ENCODE peak calls at places on chromosome 21, in eight cellular contexts. One of them, this sample, is unnamed.

GRCh38 chr21:20396798-20397197 is 601.4 kb upstream of the NCAM2 start:
- DNase-seq in K562: no peak
- DNase-seq in breast epithelium: no peak
- DNase-seq in GM12864: no peak
- DNase-seq in IMR-90: no peak
- DNase-seq in B cell: no peak
- DNase-seq in bronchial epithelial cell: no peak
- DNase-seq in astrocyte of the cerebellum: no peak
- DNase-seq in this sample: no peak

GRCh38 chr21:39834543-39834942 is 32.7 kb upstream of the PCP4 start:
- DNase-seq in K562: no peak
- DNase-seq in breast epithelium: no peak
- DNase-seq in GM12864: no peak
- DNase-seq in IMR-90: no peak
- DNase-seq in B cell: no peak
- DNase-seq in bronchial epithelial cell: no peak
- DNase-seq in astrocyte of the cerebellum: no peak
- DNase-seq in this sample: no peak

GRCh38 chr21:17391811-17392340 is 121.0 kb upstream of the CXADR start:
- DNase-seq in K562: no peak
- DNase-seq in breast epithelium: no peak
- DNase-seq in GM12864: no peak
- DNase-seq in IMR-90: no peak
- DNase-seq in B cell: no peak
- DNase-seq in bronchial epithelial cell: peak; percentile 60
- DNase-seq in astrocyte of the cerebellum: no peak
- DNase-seq in this sample: no peak

GRCh38 chr21:29558331-29558730 is 259.6 kb downstream of the BACH1 start:
- DNase-seq in K562: no peak
- DNase-seq in breast epithelium: no peak
- DNase-seq in GM12864: no peak
- DNase-seq in IMR-90: no peak
- DNase-seq in B cell: no peak
- DNase-seq in bronchial epithelial cell: no peak
- DNase-seq in astrocyte of the cerebellum: no peak
- DNase-seq in this sample: no peak

GRCh38 chr21:32878654-32879053 is 107.1 kb upstream of the PAXBP1 start:
- DNase-seq in K562: no peak
- DNase-seq in breast epithelium: no peak
- DNase-seq in GM12864: no peak
- DNase-seq in IMR-90: no peak
- DNase-seq in B cell: no peak
- DNase-seq in bronchial epithelial cell: no peak
- DNase-seq in astrocyte of the cerebellum: no peak
- DNase-seq in this sample: no peak

GRCh38 chr21:39681845-39682244 is 63.1 kb upstream of the IGSF5 start:
- DNase-seq in K562: no peak
- DNase-seq in breast epithelium: no peak
- DNase-seq in GM12864: no peak
- DNase-seq in IMR-90: peak; percentile 13
- DNase-seq in B cell: no peak
- DNase-seq in bronchial epithelial cell: peak; percentile 86
- DNase-seq in astrocyte of the cerebellum: no peak
- DNase-seq in this sample: no peak

GRCh38 chr21:29091032-29091431 is 17.6 kb upstream of the CCT8 start:
- DNase-seq in K562: no peak
- DNase-seq in breast epithelium: no peak
- DNase-seq in GM12864: no peak
- DNase-seq in IMR-90: peak; percentile 84
- DNase-seq in B cell: no peak
- DNase-seq in bronchial epithelial cell: peak; percentile 87
- DNase-seq in astrocyte of the cerebellum: no peak
- DNase-seq in this sample: no peak

GRCh38 chr21:22278366-22278765 is 1280.2 kb downstream of the NCAM2 start:
- DNase-seq in K562: no peak
- DNase-seq in breast epithelium: no peak
- DNase-seq in GM12864: no peak
- DNase-seq in IMR-90: no peak
- DNase-seq in B cell: no peak
- DNase-seq in bronchial epithelial cell: no peak
- DNase-seq in astrocyte of the cerebellum: no peak
- DNase-seq in this sample: no peak

GRCh38 chr21:29299046-29299905 is 554 bp downstream of the BACH1 start:
- DNase-seq in K562: peak; percentile 81
- DNase-seq in breast epithelium: peak; percentile 54
- DNase-seq in GM12864: no peak
- DNase-seq in IMR-90: peak; percentile 65
- DNase-seq in B cell: peak; percentile 81
- DNase-seq in bronchial epithelial cell: no peak
- DNase-seq in astrocyte of the cerebellum: no peak
- DNase-seq in this sample: peak; percentile 82

GRCh38 chr21:19256934-19257660 is 853.5 kb upstream of the TMPRSS15 start:
- DNase-seq in K562: no peak
- DNase-seq in breast epithelium: no peak
- DNase-seq in GM12864: no peak
- DNase-seq in IMR-90: no peak
- DNase-seq in B cell: no peak
- DNase-seq in bronchial epithelial cell: no peak
- DNase-seq in astrocyte of the cerebellum: no peak
- DNase-seq in this sample: no peak

DNA sequence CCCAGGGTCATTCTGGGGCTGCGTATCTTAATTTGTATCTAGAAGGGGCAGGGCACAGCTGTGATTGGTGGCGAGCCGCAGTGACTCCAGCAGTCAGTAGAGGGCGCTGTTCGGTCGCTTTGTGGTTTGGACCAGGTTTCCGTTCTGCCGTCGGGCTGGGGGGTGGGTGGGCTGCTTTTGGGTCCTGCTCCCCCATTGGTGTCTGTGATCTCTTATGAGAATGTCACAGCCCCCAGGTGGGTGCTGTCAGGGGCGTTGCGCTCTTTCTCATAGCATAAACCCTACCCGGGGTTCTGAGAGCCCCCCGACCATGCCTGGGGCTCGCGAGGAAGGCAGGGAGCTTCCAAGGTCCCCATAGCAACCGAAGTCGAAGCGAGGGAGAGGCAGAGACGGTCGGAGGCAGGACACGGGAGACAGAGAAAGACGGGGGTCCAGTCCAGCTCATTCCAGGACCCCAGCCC is 5.4 kb downstream of the TFF3 start:
- DNase-seq in K562: peak; percentile 79
- DNase-seq in breast epithelium: no peak
- DNase-seq in GM12864: no peak
- DNase-seq in IMR-90: peak; percentile 5
- DNase-seq in B cell: peak; percentile 75
- DNase-seq in bronchial epithelial cell: peak; percentile 17
- DNase-seq in astrocyte of the cerebellum: no peak
- DNase-seq in this sample: peak; percentile 86
- TF ChIP-seq CTCF in K562: peak; percentile 84
- TF ChIP-seq CTCF in breast epithelium: peak; percentile 39
- TF ChIP-seq CTCF in GM12864: peak; percentile 88
- TF ChIP-seq CTCF in IMR-90: peak; percentile 52
- TF ChIP-seq CTCF in B cell: peak; percentile 89
- TF ChIP-seq CTCF in bronchial epithelial cell: peak; percentile 89
- TF ChIP-seq CTCF in astrocyte of the cerebellum: peak; percentile 58
- TF ChIP-seq CTCF in this sample: peak; percentile 90

GRCh38 chr21:40850071-40850470 is 3.1 kb upstream of the DSCAM start:
- DNase-seq in K562: no peak
- DNase-seq in breast epithelium: no peak
- DNase-seq in GM12864: no peak
- DNase-seq in IMR-90: no peak
- DNase-seq in B cell: no peak
- DNase-seq in bronchial epithelial cell: peak; percentile 60
- DNase-seq in astrocyte of the cerebellum: no peak
- DNase-seq in this sample: no peak

GRCh38 chr21:40853956-40854688 is 7.2 kb upstream of the DSCAM start:
- DNase-seq in K562: no peak
- DNase-seq in breast epithelium: no peak
- DNase-seq in GM12864: no peak
- DNase-seq in IMR-90: no peak
- DNase-seq in B cell: no peak
- DNase-seq in bronchial epithelial cell: no peak
- DNase-seq in astrocyte of the cerebellum: no peak
- DNase-seq in this sample: no peak

GRCh38 chr21:40851749-40852148 is 4.8 kb upstream of the DSCAM start:
- DNase-seq in K562: no peak
- DNase-seq in breast epithelium: no peak
- DNase-seq in GM12864: no peak
- DNase-seq in IMR-90: no peak
- DNase-seq in B cell: no peak
- DNase-seq in bronchial epithelial cell: no peak
- DNase-seq in astrocyte of the cerebellum: no peak
- DNase-seq in this sample: no peak

GRCh38 chr21:40847956-40848355 is 998 bp upstream of the DSCAM start:
- DNase-seq in K562: no peak
- DNase-seq in breast epithelium: no peak
- DNase-seq in GM12864: no peak
- DNase-seq in IMR-90: no peak
- DNase-seq in B cell: no peak
- DNase-seq in bronchial epithelial cell: no peak
- DNase-seq in astrocyte of the cerebellum: no peak
- DNase-seq in this sample: no peak

GRCh38 chr21:40852563-40852962 is 5.6 kb upstream of the DSCAM start:
- DNase-seq in K562: no peak
- DNase-seq in breast epithelium: no peak
- DNase-seq in GM12864: no peak
- DNase-seq in IMR-90: no peak
- DNase-seq in B cell: no peak
- DNase-seq in bronchial epithelial cell: no peak
- DNase-seq in astrocyte of the cerebellum: no peak
- DNase-seq in this sample: no peak
- TF ChIP-seq CTCF in K562: no peak
- TF ChIP-seq CTCF in breast epithelium: no peak
- TF ChIP-seq CTCF in GM12864: no peak
- TF ChIP-seq CTCF in IMR-90: no peak
- TF ChIP-seq CTCF in B cell: no peak
- TF ChIP-seq CTCF in bronchial epithelial cell: no peak
- TF ChIP-seq CTCF in astrocyte of the cerebellum: no peak
- TF ChIP-seq CTCF in this sample: no peak

GRCh38 chr21:44911384-44912157 is 9.1 kb downstream of the ITGB2 start:
- DNase-seq in K562: peak; percentile 79
- DNase-seq in breast epithelium: peak; percentile 89
- DNase-seq in GM12864: no peak
- DNase-seq in IMR-90: no peak
- DNase-seq in B cell: peak; percentile 58
- DNase-seq in bronchial epithelial cell: peak; percentile 32
- DNase-seq in astrocyte of the cerebellum: no peak
- DNase-seq in this sample: peak; percentile 73
- TF ChIP-seq CTCF in K562: peak; percentile 90
- TF ChIP-seq CTCF in breast epithelium: peak; percentile 64
- TF ChIP-seq CTCF in GM12864: peak; percentile 87
- TF ChIP-seq CTCF in IMR-90: no peak
- TF ChIP-seq CTCF in B cell: peak; percentile 63
- TF ChIP-seq CTCF in bronchial epithelial cell: peak; percentile 67
- TF ChIP-seq CTCF in astrocyte of the cerebellum: peak; percentile 51
- TF ChIP-seq CTCF in this sample: peak; percentile 82

GRCh38 chr21:46326110-46326703 is 2.3 kb downstream of the PCNT start:
- DNase-seq in K562: no peak
- DNase-seq in breast epithelium: no peak
- DNase-seq in GM12864: no peak
- DNase-seq in IMR-90: no peak
- DNase-seq in B cell: no peak
- DNase-seq in bronchial epithelial cell: no peak
- DNase-seq in astrocyte of the cerebellum: no peak
- DNase-seq in this sample: no peak

GRCh38 chr21:46323710-46324389 is at the start of the genes C21orf58 and PCNT:
- DNase-seq in K562: peak; percentile 100
- DNase-seq in breast epithelium: peak; percentile 97
- DNase-seq in GM12864: peak; percentile 90
- DNase-seq in IMR-90: peak; percentile 97
- DNase-seq in B cell: peak; percentile 99
- DNase-seq in bronchial epithelial cell: peak; percentile 91
- DNase-seq in astrocyte of the cerebellum: peak; percentile 92
- DNase-seq in this sample: peak; percentile 97

GRCh38 chr21:46325073-46325912 is 1.3 kb downstream of the PCNT start:
- DNase-seq in K562: peak; percentile 87
- DNase-seq in breast epithelium: no peak
- DNase-seq in GM12864: no peak
- DNase-seq in IMR-90: peak; percentile 47
- DNase-seq in B cell: peak; percentile 47
- DNase-seq in bronchial epithelial cell: peak; percentile 50
- DNase-seq in astrocyte of the cerebellum: no peak
- DNase-seq in this sample: peak; percentile 43

GRCh38 chr21:46323227-46323709 is 402 bp downstream of the C21orf58 start:
- DNase-seq in K562: no peak
- DNase-seq in breast epithelium: no peak
- DNase-seq in GM12864: no peak
- DNase-seq in IMR-90: no peak
- DNase-seq in B cell: no peak
- DNase-seq in bronchial epithelial cell: no peak
- DNase-seq in astrocyte of the cerebellum: no peak
- DNase-seq in this sample: peak; percentile 36

GRCh38 chr21:46324390-46325072 is 575 bp downstream of the PCNT start:
- DNase-seq in K562: peak; percentile 99
- DNase-seq in breast epithelium: peak; percentile 85
- DNase-seq in GM12864: no peak
- DNase-seq in IMR-90: peak; percentile 70
- DNase-seq in B cell: peak; percentile 95
- DNase-seq in bronchial epithelial cell: peak; percentile 30
- DNase-seq in astrocyte of the cerebellum: peak; percentile 46
- DNase-seq in this sample: peak; percentile 83
- TF ChIP-seq CTCF in K562: peak; percentile 25
- TF ChIP-seq CTCF in breast epithelium: no peak
- TF ChIP-seq CTCF in GM12864: no peak
- TF ChIP-seq CTCF in IMR-90: peak; percentile 23
- TF ChIP-seq CTCF in B cell: peak; percentile 27
- TF ChIP-seq CTCF in bronchial epithelial cell: no peak
- TF ChIP-seq CTCF in astrocyte of the cerebellum: no peak
- TF ChIP-seq CTCF in this sample: no peak

GRCh38 chr21:36122977-36123376 is 11.9 kb upstream of the CBR3 start:
- DNase-seq in K562: no peak
- DNase-seq in breast epithelium: no peak
- DNase-seq in GM12864: no peak
- DNase-seq in IMR-90: no peak
- DNase-seq in B cell: no peak
- DNase-seq in bronchial epithelial cell: no peak
- DNase-seq in astrocyte of the cerebellum: no peak
- DNase-seq in this sample: no peak
- TF ChIP-seq CTCF in K562: peak; percentile 45
- TF ChIP-seq CTCF in breast epithelium: no peak
- TF ChIP-seq CTCF in GM12864: peak; percentile 31
- TF ChIP-seq CTCF in IMR-90: no peak
- TF ChIP-seq CTCF in B cell: no peak
- TF ChIP-seq CTCF in bronchial epithelial cell: peak; percentile 47
- TF ChIP-seq CTCF in astrocyte of the cerebellum: peak; percentile 34
- TF ChIP-seq CTCF in this sample: no peak

GRCh38 chr21:31780944-31781343 is 49.0 kb upstream of the SCAF4 start:
- DNase-seq in K562: no peak
- DNase-seq in breast epithelium: no peak
- DNase-seq in GM12864: no peak
- DNase-seq in IMR-90: no peak
- DNase-seq in B cell: peak; percentile 21
- DNase-seq in bronchial epithelial cell: peak; percentile 80
- DNase-seq in astrocyte of the cerebellum: no peak
- DNase-seq in this sample: no peak
- TF ChIP-seq CTCF in K562: peak; percentile 25
- TF ChIP-seq CTCF in breast epithelium: no peak
- TF ChIP-seq CTCF in GM12864: peak; percentile 19
- TF ChIP-seq CTCF in IMR-90: no peak
- TF ChIP-seq CTCF in B cell: no peak
- TF ChIP-seq CTCF in bronchial epithelial cell: peak; percentile 26
- TF ChIP-seq CTCF in astrocyte of the cerebellum: no peak
- TF ChIP-seq CTCF in this sample: no peak

This sample was measured in activated CD8-positive, alpha-beta T cell treated with anti-CD3 and anti-CD28 coated beads for 36 hours.